ENCODE peak calls at places on chromosomes 6 and 20, in four cellular contexts. J, B, Z and C are unnamed samples.

GRCh38 chr6:166977626-166978550 is 21.3 kb upstream of the CEP43 start:
- DNase-seq in B (no peak), Z (no peak), J (no peak), C (no peak)

GRCh38 chr6:89145962-89146747 is at the start of gene PM20D2:
- DNase-seq in J (peak), B (no peak), Z (no peak), C (peak)

GRCh38 chr20:45052698-45053440 is 48.1 kb downstream of the KCNS1 start:
- DNase-seq in Z (no peak), B (no peak), J (no peak), C (no peak)

GRCh38 chr20:44745560-44746366 is at the start of gene KCNK15:
- DNase-seq in Z (no peak), J (peak), B (no peak), C (no peak)

GRCh38 chr6:143857651-143858050 is 6.6 kb upstream of the ZC2HC1B start:
- DNase-seq in B (no peak), Z (no peak), J (no peak), C (no peak)

GRCh38 chr6:130933712-130934200 is 106.5 kb downstream of the SMLR1 start:
- DNase-seq in B (no peak), Z (no peak), J (no peak), C (no peak)

GRCh38 chr20:18224968-18225568 is 63.3 kb upstream of the ZNF133 start:
- DNase-seq in J (peak), B (peak), Z (peak), C (peak)

GRCh38 chr6:48186746-48187145 is 75.7 kb upstream of the PTCHD4 start:
- DNase-seq in J (no peak), B (no peak), Z (no peak), C (no peak)

GRCh38 chr6:41092421-41093140 is 19.8 kb downstream of the NFYA start:
- DNase-seq in Z (no peak), B (no peak), J (no peak), C (peak)

GRCh38 chr6:138063726-138064125 is 43.5 kb downstream of the PERP start:
- DNase-seq in B (no peak), Z (no peak), J (no peak), C (no peak)

GRCh38 chr6:14542670-14543366 is 425.2 kb downstream of the CD83 start:
- DNase-seq in J (peak), Z (peak), B (peak), C (no peak)

GRCh38 chr6:26183581-26184408 is 96.6 kb downstream of the HFE start:
- DNase-seq in B (no peak), Z (peak), J (peak), C (no peak)